ENCODE peak calls at places on chromosomes 1 and 21, in six cellular contexts. G, E, J, B, I and C are unnamed samples.

GRCh38 chr1:53681647-53682368 is 57.2 kb downstream of the GLIS1 start:
- DNase-seq in B (peak; percentile 38), G (peak; percentile 26), I (peak; percentile 31), J (peak; percentile 32), E (peak; percentile 8), C (peak; percentile 33)

GRCh38 chr1:221509575-221510360 is 232.1 kb downstream of the DUSP10 start:
- DNase-seq in I (no peak), B (no peak), E (no peak), J (no peak), G (peak; percentile 50), C (no peak)

GRCh38 chr1:46342084-46342656 is 1.6 kb downstream of the NSUN4 start:
- DNase-seq in J (no peak), I (no peak), B (peak; percentile 4), G (peak; percentile 33), E (no peak), C (no peak)

GRCh38 chr1:113244134-113244820 is 146.0 kb upstream of the MAGI3 start:
- DNase-seq in J (no peak), B (no peak), G (no peak), E (no peak), I (no peak), C (no peak)

GRCh38 chr1:222064388-222065201 is 322.7 kb upstream of the DUSP10 start:
- DNase-seq in I (no peak), G (peak; percentile 82), B (no peak), J (no peak), E (no peak), C (no peak)

GRCh38 chr1:78047631-78048030 is 1.9 kb downstream of the GIPC2 start:
- DNase-seq in E (no peak), G (no peak), B (no peak), J (no peak), I (no peak), C (no peak)

GRCh38 chr1:151963288-151963687 is 30.4 kb downstream of the S100A10 start:
- DNase-seq in G (no peak), E (no peak), B (no peak), J (no peak), I (no peak), C (no peak)

GRCh38 chr1:156152628-156153027 is 757 bp upstream of the SEMA4A start:
- DNase-seq in I (no peak), G (no peak), J (no peak), E (no peak), B (no peak), C (no peak)

GRCh38 chr1:40783001-40783905 is at the start of gene KCNQ4:
- DNase-seq in B (no peak), I (peak; percentile 62), G (peak; percentile 12), E (peak; percentile 57), J (peak; percentile 41), C (peak; percentile 66)

GRCh38 chr1:29156543-29157268 is 25.0 kb downstream of the SRSF4 start:
- DNase-seq in E (no peak), J (no peak), G (peak; percentile 50), B (no peak), I (no peak), C (no peak)

GRCh38 chr1:224730950-224731349 is 114.8 kb downstream of the CNIH3 start:
- DNase-seq in G (peak; percentile 91), I (no peak), B (no peak), J (no peak), E (no peak), C (no peak)

GRCh38 chr1:17060129-17060868 is 6.5 kb upstream of the SDHB start:
- DNase-seq in B (no peak), I (peak; percentile 5), J (no peak), E (no peak), G (no peak), C (no peak)

GRCh38 chr21:34965200-34966174 is 83.6 kb downstream of the RUNX1 start:
- DNase-seq in I (no peak), E (no peak), J (no peak), B (no peak), G (peak; percentile 66), C (no peak)

GRCh38 chr21:37219766-37220432 is 47.2 kb downstream of the VPS26C start:
- DNase-seq in E (no peak), B (peak; percentile 37), J (no peak), G (no peak), I (no peak), C (no peak)

GRCh38 chr1:30335997-30336390 is 387.4 kb downstream of the MATN1 start:
- DNase-seq in J (no peak), B (no peak), E (no peak), I (no peak), G (no peak), C (no peak)

GRCh38 chr1:63523738-63524137 is 413 bp downstream of the EFCAB7 start:
- DNase-seq in G (no peak), B (no peak), J (no peak), I (no peak), E (no peak), C (no peak)

GRCh38 chr1:150976401-150976821 is 1.8 kb upstream of the CERS2 start:
- DNase-seq in G (no peak), J (no peak), I (no peak), B (no peak), E (no peak), C (no peak)

GRCh38 chr1:31248276-31248675 is 8.6 kb upstream of the NKAIN1 start:
- DNase-seq in I (no peak), G (no peak), J (no peak), B (no peak), E (no peak), C (no peak)

GRCh38 chr1:230321741-230322420 is 104.3 kb downstream of the PGBD5 start:
- DNase-seq in I (no peak), J (no peak), G (no peak), E (no peak), B (no peak), C (peak; percentile 64)

GRCh38 chr1:173195596-173196088 is 11.5 kb downstream of the TNFSF4 start:
- DNase-seq in E (no peak), I (no peak), J (no peak), G (no peak), B (no peak), C (no peak)

GRCh38 chr1:184499626-184500025 is 112.8 kb downstream of the C1orf21 start:
- DNase-seq in G (no peak), B (no peak), I (no peak), J (no peak), E (no peak), C (no peak)

GRCh38 chr1:179586107-179586823 is 5.4 kb upstream of the TDRD5 start:
- DNase-seq in E (peak; percentile 76), J (no peak), I (peak; percentile 62), B (no peak), G (peak; percentile 40), C (peak; percentile 50)

GRCh38 chr1:212958175-212958574 is 7.8 kb downstream of the VASH2 start:
- DNase-seq in B (no peak), E (no peak), I (no peak), J (no peak), G (peak; percentile 22), C (no peak)

GRCh38 chr1:921011-921837 is 2.5 kb upstream of the SAMD11 start:
- DNase-seq in B (no peak), E (peak; percentile 61), G (peak; percentile 68), J (no peak), I (no peak), C (peak; percentile 69)

GRCh38 chr1:924619-925323 is 1.0 kb downstream of the SAMD11 start:
- DNase-seq in I (no peak), G (peak; percentile 20), B (no peak), E (no peak), J (no peak), C (peak; percentile 48)

GRCh38 chr1:923991-924618 is 382 bp downstream of the SAMD11 start:
- DNase-seq in B (no peak), G (no peak), E (no peak), J (no peak), I (no peak), C (no peak)

GRCh38 chr1:925532-926421 is 2.1 kb downstream of the SAMD11 start:
- DNase-seq in B (no peak), E (no peak), J (no peak), I (peak; percentile 51), G (peak; percentile 16), C (peak; percentile 51)

GRCh38 chr1:923131-923990 is at the start of gene SAMD11:
- DNase-seq in G (peak; percentile 78), I (peak; percentile 82), B (peak; percentile 63), E (peak; percentile 81), J (peak; percentile 75), C (peak; percentile 86)
- H3K4me1 ChIP-seq in G (peaks cover 7% of the 10 kb centered on the region), I (peaks cover 33% of the 10 kb centered on the region), B (peaks cover 30% of the 10 kb centered on the region), E (no peaks in the 10 kb centered on the region), J (peaks cover 26% of the 10 kb centered on the region), C (peaks cover 20% of the 10 kb centered on the region)

DNA sequence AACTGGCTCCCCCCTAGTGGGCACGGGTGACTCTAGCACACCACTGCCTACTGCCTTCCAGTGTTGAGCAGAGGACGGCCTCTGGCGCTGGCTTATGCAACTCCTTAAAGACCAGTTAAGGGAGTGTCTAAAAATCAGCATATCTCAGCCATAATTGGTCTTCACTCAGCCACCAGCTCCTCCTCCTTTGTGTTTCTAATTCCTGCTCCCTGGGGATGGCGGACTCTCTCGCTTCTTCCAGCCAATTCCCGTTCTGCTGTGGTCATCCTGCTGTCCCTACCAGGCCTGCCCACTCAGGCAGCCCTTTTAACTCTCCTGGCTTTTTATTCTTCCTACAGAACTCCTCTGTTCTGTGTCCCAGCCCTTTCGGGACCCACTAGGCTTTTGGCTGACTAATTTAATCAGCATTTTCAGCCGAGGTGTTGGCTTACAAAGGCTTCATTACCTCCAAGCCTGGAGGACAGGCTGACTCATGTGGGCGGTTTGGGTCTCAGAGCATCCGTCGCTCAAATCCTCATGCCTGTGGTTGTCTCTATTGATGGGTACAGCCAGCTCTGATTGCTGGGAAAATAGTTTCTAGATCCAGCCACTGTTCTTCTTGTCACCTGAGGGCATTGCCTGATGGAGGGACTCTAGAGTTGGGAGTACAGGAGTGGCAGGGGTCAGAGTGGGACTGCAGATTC is 332.5 kb downstream of the CAMTA1 start:
- DNase-seq in E (peak; percentile 23), J (no peak), I (no peak), B (no peak), G (peak; percentile 84), C (no peak)
- H3K4me3 ChIP-seq in E (no peak overlapping the region), J (no peak overlapping the region), I (no peak overlapping the region), B (no peak overlapping the region), G (no peak overlapping the region), C (no peak overlapping the region)

GRCh38 chr1:145949219-145949618 is 8.6 kb downstream of the LIX1L start:
- DNase-seq in I (no peak), G (peak; percentile 66), J (no peak), E (no peak), B (no peak), C (no peak)
- H3K4me1 ChIP-seq in I (peaks cover 10% of the 10 kb centered on the region), G (no peaks in the 10 kb centered on the region), J (peaks cover 3% of the 10 kb centered on the region), E (peaks cover under 1% of the 10 kb centered on the region), B (peaks cover 24% of the 10 kb centered on the region), C (no peaks in the 10 kb centered on the region)

GRCh38 chr1:201941420-201942128 is 4.8 kb downstream of the LMOD1 start:
- DNase-seq in G (no peak), J (no peak), I (no peak), B (no peak), E (no peak), C (no peak)
- H3K4me3 ChIP-seq in G (no peak overlapping the region), J (no peak overlapping the region), I (peak overlapping the region; percentile 92), B (no peak overlapping the region), E (no peak overlapping the region), C (no peak overlapping the region)

GRCh38 chr21:42066521-42066920 is 4.6 kb upstream of the UMODL1 start:
- DNase-seq in I (no peak), G (no peak), E (no peak), B (no peak), J (no peak), C (no peak)
- H3K4me1 ChIP-seq in I (no peaks in the 10 kb centered on the region), G (no peaks in the 10 kb centered on the region), E (no peaks in the 10 kb centered on the region), B (peaks cover 34% of the 10 kb centered on the region), J (no peaks in the 10 kb centered on the region), C (no peaks in the 10 kb centered on the region)

GRCh38 chr1:59066231-59066630 is 230.7 kb upstream of the FGGY start:
- DNase-seq in B (no peak), J (no peak), G (no peak), E (no peak), I (no peak), C (no peak)
- H3K4me3 ChIP-seq in B (no peak overlapping the region), J (no peak overlapping the region), G (no peak overlapping the region), E (no peak overlapping the region), I (no peak overlapping the region), C (no peak overlapping the region)